ENCODE peak calls at places on chromosomes 16 and 17, in four cellular contexts. A is activated gamma-delta T cell, L is DMS 273 treated with DMSO at 0.1 percent for 48 hours, V is tibial nerve. R is an unnamed sample.

GRCh38 chr16:27169511-27170071 is 33.7 kb upstream of the KDM8 start:
- DNase-seq in A (no peak), L (peak; percentile 25), V (no peak), R (peak; percentile 16)

GRCh38 chr17:51853857-51854256 is 304.7 kb downstream of the CA10 start:
- DNase-seq in A (no peak), L (no peak), V (no peak), R (no peak)

GRCh38 chr16:48347980-48348379 is 37.2 kb downstream of the SIAH1 start:
- DNase-seq in A (no peak), L (peak; percentile 67), V (no peak), R (no peak)

GRCh38 chr17:82965371-82965770 is 114.0 kb upstream of the METRNL start:
- DNase-seq in A (no peak), L (no peak), V (no peak), R (no peak)

GRCh38 chr16:71746442-71747046 is 22.0 kb upstream of the PHLPP2 start:
- DNase-seq in A (no peak), L (peak; percentile 17), V (no peak), R (no peak)

GRCh38 chr17:65504141-65504540 is 57.3 kb downstream of the AXIN2 start:
- DNase-seq in A (no peak), L (no peak), V (no peak), R (no peak)

GRCh38 chr17:63309021-63309420 is 137.1 kb downstream of the CYB561 start:
- DNase-seq in A (no peak), L (no peak), V (no peak), R (no peak)

GRCh38 chr17:17042851-17043667 is 802 bp downstream of the MPRIP start:
- DNase-seq in A (no peak), L (no peak), V (no peak), R (no peak)

GRCh38 chr17:50640701-50641338 is 6.1 kb downstream of the ABCC3 start:
- DNase-seq in A (no peak), L (no peak), V (peak; percentile 22), R (no peak)

GRCh38 chr16:64008131-64008530 is 1113.7 kb downstream of the CDH11 start:
- DNase-seq in A (no peak), L (no peak), V (no peak), R (no peak)

GRCh38 chr16:72149676-72150464 is 22.1 kb downstream of the PMFBP1 start:
- DNase-seq in A (no peak), L (no peak), V (no peak), R (no peak)

GRCh38 chr17:73703216-73703615 is 59.0 kb upstream of the SDK2 start:
- DNase-seq in A (no peak), L (no peak), V (no peak), R (no peak)

GRCh38 chr17:34626141-34626681 is 46.8 kb downstream of the TMEM132E start:
- DNase-seq in A (no peak), L (no peak), V (no peak), R (no peak)

GRCh38 chr17:17749921-17750320 is 68.7 kb downstream of the RAI1 start:
- DNase-seq in A (no peak), L (no peak), V (peak; percentile 40), R (no peak)

GRCh38 chr17:13362341-13363122 is 239.2 kb downstream of the HS3ST3A1 start:
- DNase-seq in A (no peak), L (no peak), V (no peak), R (no peak)

R was measured in lower leg skin.